ENCODE peak calls at places on chromosomes 4 and X, in ten cellular contexts. F is Peyer's patch; R is GM18507; G is tibial nerve; U is PC-9; D is SW 1271; P is activated naive CD4-positive, alpha-beta T cell; M is NCI-H774; S is NCI-H1417; Q is activated T-helper 1 cell treated with anti-CD3 and anti-CD28 coated beads, Interleukin-2, amount 50 U/mL, for 16 hours. A is an unnamed sample.

GRCh38 chrX:134025986-134026731 is 40.8 kb upstream of the GPC3 start:
- DNase-seq in F (no peak), R (no peak), G (no peak), U (no peak), D (no peak), P (no peak), M (no peak), S (no peak), Q (no peak), A (no peak)

GRCh38 chr4:153616005-153616555 is 68.0 kb upstream of the TLR2 start:
- DNase-seq in F (no peak), R (no peak), G (no peak), U (no peak), D (no peak), P (no peak), M (no peak), S (no peak), Q (no peak), A (no peak)

GRCh38 chrX:4708970-4709760 is 995.7 kb upstream of the PRKX start:
- DNase-seq in F (no peak), R (no peak), G (no peak), U (no peak), D (no peak), P (no peak), M (no peak), S (no peak), Q (no peak), A (no peak)

GRCh38 chrX:123976671-123977316 is 15.3 kb downstream of the STAG2 start:
- DNase-seq in F (no peak), R (no peak), G (no peak), U (no peak), D (no peak), P (no peak), M (no peak), S (no peak), Q (no peak), A (no peak)

GRCh38 chr4:9913846-9914245 is 107.5 kb downstream of the SLC2A9 start:
- DNase-seq in F (no peak), R (no peak), G (no peak), U (no peak), D (no peak), P (no peak), M (no peak), S (no peak), Q (no peak), A (no peak)

GRCh38 chrX:17547658-17548057 is 172.7 kb downstream of the NHS start:
- DNase-seq in F (peak), R (no peak), G (peak), U (peak), D (no peak), P (no peak), M (peak), S (peak), Q (no peak), A (no peak)

GRCh38 chr4:123832173-123833026 is 435.8 kb downstream of the SPRY1 start:
- DNase-seq in F (no peak), R (no peak), G (peak), U (peak), D (peak), P (no peak), M (no peak), S (no peak), Q (no peak), A (no peak)

GRCh38 chr4:5956285-5957021 is 61.8 kb downstream of the C4orf50 start:
- DNase-seq in F (peak), R (no peak), G (no peak), U (peak), D (no peak), P (no peak), M (peak), S (peak), Q (no peak), A (no peak)

GRCh38 chrX:5823861-5824260 is 404.8 kb downstream of the NLGN4X start:
- DNase-seq in F (no peak), R (no peak), G (no peak), U (no peak), D (no peak), P (no peak), M (no peak), S (no peak), Q (no peak), A (no peak)

GRCh38 chr4:3372933-3373465 is 68.8 kb upstream of the HGFAC start:
- DNase-seq in F (peak), R (no peak), G (peak), U (no peak), D (no peak), P (no peak), M (no peak), S (no peak), Q (no peak), A (peak)

GRCh38 chrX:38943120-38943519 is 141.9 kb downstream of the MID1IP1 start:
- DNase-seq in F (no peak), R (no peak), G (no peak), U (no peak), D (no peak), P (no peak), M (no peak), S (no peak), Q (no peak), A (no peak)

GRCh38 chr4:142091691-142092182 is 455.4 kb downstream of the IL15 start:
- DNase-seq in F (no peak), R (no peak), G (no peak), U (no peak), D (no peak), P (no peak), M (no peak), S (no peak), Q (no peak), A (no peak)

GRCh38 chr4:47551682-47552081 is 66.6 kb downstream of the ATP10D start:
- DNase-seq in F (no peak), R (no peak), G (no peak), U (no peak), D (no peak), P (no peak), M (no peak), S (no peak), Q (no peak), A (no peak)

GRCh38 chr4:158170691-158171455 is 2.0 kb downstream of the GASK1B start:
- DNase-seq in F (peak), R (no peak), G (peak), U (peak), D (no peak), P (no peak), M (no peak), S (no peak), Q (no peak), A (no peak)

GRCh38 chrX:150581093-150581775 is 12.8 kb downstream of the MTM1 start:
- DNase-seq in F (no peak), R (no peak), G (no peak), U (no peak), D (peak), P (no peak), M (no peak), S (no peak), Q (no peak), A (no peak)

GRCh38 chr4:141684785-141685184 is 48.4 kb downstream of the IL15 start:
- DNase-seq in F (no peak), R (no peak), G (no peak), U (no peak), D (no peak), P (no peak), M (no peak), S (no peak), Q (no peak), A (no peak)

GRCh38 chr4:2785613-2786012 is 7.3 kb upstream of the SH3BP2 start:
- DNase-seq in F (peak), R (no peak), G (peak), U (no peak), D (no peak), P (no peak), M (no peak), S (no peak), Q (no peak), A (no peak)

A was measured in GM12891.